ENCODE peak calls at places on chromosomes 2 and 18, in six cellular contexts. One of them, this sample, is unnamed.

GRCh38 chr2:38886041-38886440 is 3.6 kb upstream of the ARHGEF33 start:
- DNase-seq in transverse colon: no peak
- DNase-seq in fibroblast of lung: no peak
- DNase-seq in body of pancreas: no peak
- DNase-seq in uterus: no peak
- DNase-seq in mucosa of descending colon: no peak
- DNase-seq in this sample: no peak

GRCh38 chr2:163675389-163675788 is 60.4 kb downstream of the FIGN start:
- DNase-seq in transverse colon: no peak
- DNase-seq in fibroblast of lung: no peak
- DNase-seq in body of pancreas: no peak
- DNase-seq in uterus: no peak
- DNase-seq in mucosa of descending colon: no peak
- DNase-seq in this sample: no peak

GRCh38 chr2:172082944-172083718 is 2.2 kb upstream of the DLX1 start:
- DNase-seq in transverse colon: no peak
- DNase-seq in fibroblast of lung: no peak
- DNase-seq in body of pancreas: no peak
- DNase-seq in uterus: no peak
- DNase-seq in mucosa of descending colon: no peak
- DNase-seq in this sample: no peak

GRCh38 chr2:584863-585823 is 92.1 kb downstream of the TMEM18 start:
- DNase-seq in transverse colon: no peak
- DNase-seq in fibroblast of lung: no peak
- DNase-seq in body of pancreas: no peak
- DNase-seq in uterus: no peak
- DNase-seq in mucosa of descending colon: no peak
- DNase-seq in this sample: no peak

GRCh38 chr2:140242889-140243288 is 1462.7 kb upstream of the NXPH2 start:
- DNase-seq in transverse colon: no peak
- DNase-seq in fibroblast of lung: no peak
- DNase-seq in body of pancreas: no peak
- DNase-seq in uterus: no peak
- DNase-seq in mucosa of descending colon: no peak
- DNase-seq in this sample: no peak

GRCh38 chr2:201259216-201259615 is 1.1 kb upstream of the CASP8 start:
- DNase-seq in transverse colon: no peak
- DNase-seq in fibroblast of lung: no peak
- DNase-seq in body of pancreas: no peak
- DNase-seq in uterus: no peak
- DNase-seq in mucosa of descending colon: no peak
- DNase-seq in this sample: no peak

GRCh38 chr2:26745609-26746327 is 18.3 kb upstream of the SLC35F6 start:
- DNase-seq in transverse colon: peak; percentile 85
- DNase-seq in fibroblast of lung: peak; percentile 85
- DNase-seq in body of pancreas: peak; percentile 87
- DNase-seq in uterus: peak; percentile 80
- DNase-seq in mucosa of descending colon: no peak
- DNase-seq in this sample: peak; percentile 85

GRCh38 chr2:61938511-61938910 is 33.0 kb downstream of the COMMD1 start:
- DNase-seq in transverse colon: no peak
- DNase-seq in fibroblast of lung: no peak
- DNase-seq in body of pancreas: no peak
- DNase-seq in uterus: no peak
- DNase-seq in mucosa of descending colon: no peak
- DNase-seq in this sample: no peak

GRCh38 chr2:74292752-74293151 is 50.5 kb downstream of the SLC4A5 start:
- DNase-seq in transverse colon: no peak
- DNase-seq in fibroblast of lung: no peak
- DNase-seq in body of pancreas: no peak
- DNase-seq in uterus: no peak
- DNase-seq in mucosa of descending colon: no peak
- DNase-seq in this sample: no peak

DNA sequence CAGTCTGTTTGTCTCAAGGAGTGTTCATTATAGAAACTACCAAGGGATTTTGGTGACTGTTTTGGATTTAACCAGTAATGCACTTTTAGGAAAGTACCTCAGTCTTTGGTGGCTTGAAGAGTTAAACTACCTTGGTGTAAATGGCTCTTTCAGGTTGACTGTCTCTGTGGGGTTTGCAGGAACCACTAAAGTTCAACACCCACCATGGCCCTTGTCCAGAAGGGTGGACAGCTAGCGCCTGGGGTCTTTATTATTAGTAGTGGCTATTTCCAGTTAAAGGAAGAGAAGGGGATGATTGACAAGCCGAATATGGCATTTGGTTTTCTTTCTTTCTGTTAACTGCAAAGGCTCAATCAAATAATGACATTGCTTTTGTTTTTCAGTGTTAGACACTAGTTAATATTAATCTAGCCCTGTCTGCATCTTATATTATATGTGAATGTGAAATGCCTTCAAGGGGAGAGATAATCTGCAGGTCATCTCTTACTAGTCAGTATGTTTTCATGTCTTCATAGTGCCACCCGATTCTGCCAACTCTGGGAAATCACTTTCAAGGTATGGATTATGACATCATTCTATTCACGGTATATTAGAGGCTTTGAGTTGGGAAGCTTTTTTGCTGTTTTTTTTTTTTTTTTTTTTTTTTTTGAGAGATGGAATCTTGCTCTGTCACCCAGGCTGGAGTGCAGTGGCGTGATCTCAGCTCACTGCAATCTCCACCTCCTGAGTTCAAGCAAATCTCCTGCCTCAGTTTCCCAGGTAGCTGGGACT is 56.4 kb downstream of the MAP4K4 start:
- DNase-seq in transverse colon: no peak
- DNase-seq in fibroblast of lung: no peak
- DNase-seq in body of pancreas: no peak
- DNase-seq in uterus: no peak
- DNase-seq in mucosa of descending colon: no peak
- DNase-seq in this sample: no peak
- H3K4me1 ChIP-seq in transverse colon: peaks cover 32% of the 10 kb centered on the region
- H3K4me1 ChIP-seq in fibroblast of lung: peaks cover 32% of the 10 kb centered on the region
- H3K4me1 ChIP-seq in body of pancreas: peaks cover 37% of the 10 kb centered on the region
- H3K4me1 ChIP-seq in uterus: peaks cover 7% of the 10 kb centered on the region
- H3K4me1 ChIP-seq in mucosa of descending colon: peaks cover 11% of the 10 kb centered on the region
- H3K4me1 ChIP-seq in this sample: peaks cover 5% of the 10 kb centered on the region

DNA sequence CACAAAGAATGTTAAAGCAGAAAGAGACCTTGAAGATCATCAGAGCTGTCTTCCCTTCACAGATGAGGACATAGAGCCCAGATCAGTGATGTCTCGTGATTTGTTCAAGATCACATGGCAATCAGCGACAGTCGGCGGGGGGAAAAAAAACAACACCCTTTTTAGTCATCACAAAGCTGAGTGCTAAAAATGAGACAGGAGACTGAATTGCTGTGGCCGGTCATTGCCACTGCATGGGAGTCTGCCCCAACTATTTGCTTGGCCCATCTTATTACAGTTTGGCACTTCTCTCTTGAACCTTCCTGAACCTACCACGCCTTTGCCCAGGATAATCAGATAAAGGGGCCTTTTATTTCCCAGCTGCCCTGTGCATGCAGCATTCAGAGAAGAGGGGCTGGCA is 42.7 kb downstream of the SETBP1 start:
- DNase-seq in transverse colon: no peak
- DNase-seq in fibroblast of lung: no peak
- DNase-seq in body of pancreas: no peak
- DNase-seq in uterus: no peak
- DNase-seq in mucosa of descending colon: no peak
- DNase-seq in this sample: no peak
- H3K4me1 ChIP-seq in transverse colon: peaks cover 36% of the 10 kb centered on the region
- H3K4me1 ChIP-seq in fibroblast of lung: peaks cover 8% of the 10 kb centered on the region
- H3K4me1 ChIP-seq in body of pancreas: peaks cover 29% of the 10 kb centered on the region
- H3K4me1 ChIP-seq in uterus: peaks cover 8% of the 10 kb centered on the region
- H3K4me1 ChIP-seq in mucosa of descending colon: peaks cover 15% of the 10 kb centered on the region
- H3K4me1 ChIP-seq in this sample: peaks cover 2% of the 10 kb centered on the region

GRCh38 chr2:64267699-64268098 is 123.5 kb upstream of the PELI1 start:
- DNase-seq in transverse colon: no peak
- DNase-seq in fibroblast of lung: no peak
- DNase-seq in body of pancreas: no peak
- DNase-seq in uterus: no peak
- DNase-seq in mucosa of descending colon: no peak
- DNase-seq in this sample: no peak
- H3K4me1 ChIP-seq in transverse colon: no peaks in the 10 kb centered on the region
- H3K4me1 ChIP-seq in fibroblast of lung: peaks cover 10% of the 10 kb centered on the region
- H3K4me1 ChIP-seq in body of pancreas: peaks cover 6% of the 10 kb centered on the region
- H3K4me1 ChIP-seq in uterus: peaks cover 2% of the 10 kb centered on the region
- H3K4me1 ChIP-seq in mucosa of descending colon: peaks cover 6% of the 10 kb centered on the region
- H3K4me1 ChIP-seq in this sample: no peaks in the 10 kb centered on the region

GRCh38 chr2:36482576-36483214 is 115.3 kb downstream of the FEZ2 start:
- DNase-seq in transverse colon: peak; percentile 17
- DNase-seq in fibroblast of lung: peak; percentile 67
- DNase-seq in body of pancreas: peak; percentile 45
- DNase-seq in uterus: no peak
- DNase-seq in mucosa of descending colon: no peak
- DNase-seq in this sample: peak; percentile 68
- H3K4me1 ChIP-seq in transverse colon: peaks cover 8% of the 10 kb centered on the region
- H3K4me1 ChIP-seq in fibroblast of lung: peaks cover 63% of the 10 kb centered on the region
- H3K4me1 ChIP-seq in body of pancreas: peaks cover 47% of the 10 kb centered on the region
- H3K4me1 ChIP-seq in uterus: peaks cover 12% of the 10 kb centered on the region
- H3K4me1 ChIP-seq in mucosa of descending colon: peaks cover 4% of the 10 kb centered on the region
- H3K4me1 ChIP-seq in this sample: peaks cover 5% of the 10 kb centered on the region

GRCh38 chr2:47719099-47719498 is 63.8 kb upstream of the MSH6 start:
- DNase-seq in transverse colon: no peak
- DNase-seq in fibroblast of lung: no peak
- DNase-seq in body of pancreas: no peak
- DNase-seq in uterus: no peak
- DNase-seq in mucosa of descending colon: no peak
- DNase-seq in this sample: no peak
- H3K4me1 ChIP-seq in transverse colon: no peaks in the 10 kb centered on the region
- H3K4me1 ChIP-seq in fibroblast of lung: no peaks in the 10 kb centered on the region
- H3K4me1 ChIP-seq in body of pancreas: no peaks in the 10 kb centered on the region
- H3K4me1 ChIP-seq in uterus: no peaks in the 10 kb centered on the region
- H3K4me1 ChIP-seq in mucosa of descending colon: no peaks in the 10 kb centered on the region
- H3K4me1 ChIP-seq in this sample: no peaks in the 10 kb centered on the region

DNA sequence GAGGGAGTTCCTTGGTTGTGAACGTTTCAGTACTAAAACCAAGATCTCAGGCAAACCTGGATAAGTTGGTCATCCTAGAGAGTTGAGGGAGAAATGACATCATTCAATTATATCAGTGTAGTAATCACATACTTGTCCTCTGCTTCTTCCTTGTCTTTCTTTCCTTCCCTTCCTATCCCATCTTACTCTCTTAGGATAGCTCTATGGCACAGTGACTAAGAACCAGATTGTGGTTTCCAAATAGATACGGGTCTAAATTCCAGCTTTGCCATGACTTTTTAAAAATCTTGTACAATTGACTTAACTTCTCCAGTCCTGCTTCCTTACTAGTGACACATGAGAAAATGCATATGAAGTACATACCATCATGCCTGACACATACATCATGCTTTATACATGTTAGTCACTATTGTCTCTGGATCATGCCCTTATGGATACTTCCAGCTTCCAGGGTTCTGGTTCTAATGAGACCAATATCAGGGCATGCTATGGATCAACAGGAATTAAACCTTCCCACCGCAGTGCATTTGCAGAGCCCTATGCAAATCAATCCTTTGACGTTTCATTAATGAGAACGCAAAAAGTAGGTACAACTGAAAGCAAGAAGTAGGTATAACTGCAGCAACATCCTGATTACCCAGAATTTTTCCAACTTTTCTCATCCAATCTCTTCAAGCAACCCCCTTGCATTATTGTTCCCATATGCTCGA is 168.0 kb upstream of the KLF7 start:
- DNase-seq in transverse colon: no peak
- DNase-seq in fibroblast of lung: no peak
- DNase-seq in body of pancreas: no peak
- DNase-seq in uterus: no peak
- DNase-seq in mucosa of descending colon: no peak
- DNase-seq in this sample: no peak
- H3K4me1 ChIP-seq in transverse colon: peaks cover 4% of the 10 kb centered on the region
- H3K4me1 ChIP-seq in fibroblast of lung: peaks cover 17% of the 10 kb centered on the region
- H3K4me1 ChIP-seq in body of pancreas: peaks cover 9% of the 10 kb centered on the region
- H3K4me1 ChIP-seq in uterus: peaks cover 4% of the 10 kb centered on the region
- H3K4me1 ChIP-seq in mucosa of descending colon: no peaks in the 10 kb centered on the region
- H3K4me1 ChIP-seq in this sample: no peaks in the 10 kb centered on the region

This sample was measured in prostate gland.